ENCODE peak calls at places on chromosomes 7 and 10, in six cellular contexts. U is CD4-positive, alpha-beta T cell; K is PC-3; H is neural progenitor cell; Q is RWPE2; V is left ventricle myocardium inferior. F is an unnamed sample. For H3K27me3, the result is how much of the 10 kb centered on the place peaks cover.

GRCh38 chr7:125675628-125676027 is 746.0 kb upstream of the POT1 start:
- DNase-seq in U (no peak), K (no peak), H (no peak), Q (no peak), V (no peak), F (no peak)

GRCh38 chr10:69064762-69065328 is 23.1 kb upstream of the SRGN start:
- DNase-seq in U (no peak), K (no peak), H (no peak), Q (no peak), V (no peak), F (no peak)

GRCh38 chr10:131776496-131776895 is 124.3 kb upstream of the PPP2R2D start:
- DNase-seq in U (no peak), K (no peak), H (no peak), Q (no peak), V (no peak), F (no peak)

GRCh38 chr10:119348106-119348505 is 140.7 kb downstream of the GRK5 start:
- DNase-seq in U (no peak), K (no peak), H (no peak), Q (no peak), V (no peak), F (no peak)

GRCh38 chr7:8567626-8568025 is 134.2 kb downstream of the NXPH1 start:
- DNase-seq in U (no peak), K (no peak), H (no peak), Q (no peak), V (no peak), F (no peak)

GRCh38 chr10:3470191-3470590 is 297.6 kb upstream of the PITRM1 start:
- DNase-seq in U (no peak), K (no peak), H (no peak), Q (no peak), V (no peak), F (no peak)

GRCh38 chr7:36086571-36086970 is 66.5 kb upstream of the EEPD1 start:
- DNase-seq in U (no peak), K (peak), H (no peak), Q (no peak), V (no peak), F (no peak)

GRCh38 chr10:131817866-131818509 is 82.8 kb upstream of the PPP2R2D start:
- DNase-seq in U (no peak), K (no peak), H (no peak), Q (no peak), V (no peak), F (peak)

GRCh38 chr10:31635415-31636065 is 293.1 kb downstream of the ARHGAP12 start:
- DNase-seq in U (no peak), K (peak), H (no peak), Q (no peak), V (no peak), F (no peak)

GRCh38 chr10:44180321-44181154 is 204.4 kb downstream of the CXCL12 start:
- DNase-seq in U (no peak), K (peak), H (no peak), Q (no peak), V (no peak), F (no peak)

GRCh38 chr10:131852823-131853609 is 47.8 kb upstream of the PPP2R2D start:
- DNase-seq in U (no peak), K (no peak), H (no peak), Q (no peak), V (no peak), F (no peak)

GRCh38 chr7:142614116-142614515 is 135.2 kb upstream of the PRSS1 start:
- DNase-seq in U (no peak), K (peak), H (no peak), Q (no peak), V (no peak), F (no peak)

GRCh38 chr10:83190614-83191013 is 948.7 kb upstream of the GHITM start:
- DNase-seq in U (no peak), K (no peak), H (no peak), Q (no peak), V (no peak), F (no peak)

GRCh38 chr7:94169682-94170081 is 165.5 kb upstream of the BET1 start:
- DNase-seq in U (no peak), K (no peak), H (no peak), Q (no peak), V (no peak), F (no peak)

GRCh38 chr10:44202952-44203351 is 181.9 kb downstream of the CXCL12 start:
- DNase-seq in U (no peak), K (no peak), H (no peak), Q (no peak), V (no peak), F (no peak)

GRCh38 chr7:77665161-77665560 is 31.1 kb upstream of the RSBN1L start:
- DNase-seq in U (no peak), K (no peak), H (no peak), Q (no peak), V (no peak), F (no peak)

GRCh38 chr10:133023216-133023843 is 64.4 kb upstream of the ADGRA1 start:
- DNase-seq in U (no peak), K (no peak), H (no peak), Q (no peak), V (no peak), F (no peak)

GRCh38 chr10:21505711-21506278 is 19.7 kb downstream of the SKIDA1 start:
- DNase-seq in U (no peak), K (no peak), H (peak), Q (no peak), V (no peak), F (no peak)

GRCh38 chr7:130486114-130486962 is 5.5 kb upstream of the MEST start:
- DNase-seq in U (peak), K (peak), H (peak), Q (peak), V (peak), F (no peak)

GRCh38 chr10:97095701-97096300 is 90.0 kb downstream of the SLIT1 start:
- DNase-seq in U (no peak), K (no peak), H (no peak), Q (no peak), V (no peak), F (no peak)

GRCh38 chr7:117675519-117676137 is 195.8 kb downstream of the CFTR start:
- DNase-seq in U (no peak), K (no peak), H (no peak), Q (no peak), V (no peak), F (no peak)

GRCh38 chr7:70704921-70705346 is 427.0 kb upstream of the GALNT17 start:
- DNase-seq in U (no peak), K (no peak), H (no peak), Q (no peak), V (no peak), F (no peak)

GRCh38 chr7:3259711-3260424 is 41.2 kb upstream of the SDK1 start:
- DNase-seq in U (no peak), K (no peak), H (no peak), Q (no peak), V (no peak), F (no peak)

GRCh38 chr10:73628405-73628804 is 12.9 kb downstream of the MYOZ1 start:
- DNase-seq in U (no peak), K (no peak), H (no peak), Q (no peak), V (no peak), F (no peak)

GRCh38 chr7:44184221-44184873 is 4.9 kb downstream of the GCK start:
- DNase-seq in U (no peak), K (peak), H (peak), Q (peak), V (no peak), F (no peak)

GRCh38 chr10:126630225-126630624 is 40.3 kb downstream of the C10orf90 start:
- DNase-seq in U (no peak), K (no peak), H (no peak), Q (no peak), V (no peak), F (no peak)

GRCh38 chr7:18350678-18351077 is 144.9 kb upstream of the HDAC9 start:
- DNase-seq in U (no peak), K (no peak), H (peak), Q (no peak), V (no peak), F (no peak)

GRCh38 chr10:123746927-123747326 is 80.8 kb downstream of the GPR26 start:
- DNase-seq in U (no peak), K (no peak), H (no peak), Q (no peak), V (no peak), F (no peak)

GRCh38 chr10:71359364-71360046 is 37.2 kb upstream of the CDH23 start:
- DNase-seq in U (no peak), K (no peak), H (no peak), Q (no peak), V (no peak), F (no peak)

GRCh38 chr10:26780793-26781601 is 79.8 kb downstream of the ABI1 start:
- DNase-seq in U (no peak), K (peak), H (no peak), Q (peak), V (no peak), F (no peak)

GRCh38 chr7:22962775-22963358 is 51.1 kb downstream of the HYCC1 start:
- DNase-seq in U (no peak), K (no peak), H (no peak), Q (no peak), V (no peak), F (no peak)

GRCh38 chr7:138679793-138680192 is 21.4 kb downstream of the SVOPL start:
- DNase-seq in U (no peak), K (no peak), H (no peak), Q (no peak), V (no peak), F (no peak)

GRCh38 chr10:97768322-97769315 is 3.2 kb downstream of the SFRP5 start:
- DNase-seq in U (no peak), K (no peak), H (no peak), Q (no peak), V (no peak), F (no peak)

GRCh38 chr10:132865851-132866600 is 76.3 kb downstream of the CFAP46 start:
- DNase-seq in U (no peak), K (no peak), H (no peak), Q (peak), V (peak), F (no peak)

GRCh38 chr7:24877790-24878311 is 102.1 kb downstream of the OSBPL3 start:
- DNase-seq in U (no peak), K (no peak), H (no peak), Q (no peak), V (no peak), F (peak)

GRCh38 chr7:142516038-142516501 is 233.2 kb upstream of the PRSS1 start:
- DNase-seq in U (peak), K (peak), H (peak), Q (no peak), V (no peak), F (no peak)

GRCh38 chr10:13139671-13140070 is 21.7 kb upstream of the MCM10 start:
- DNase-seq in U (no peak), K (no peak), H (no peak), Q (no peak), V (no peak), F (no peak)

GRCh38 chr10:24463683-24464426 is 254.9 kb downstream of the KIAA1217 start:
- DNase-seq in U (no peak), K (peak), H (no peak), Q (peak), V (no peak), F (no peak)

GRCh38 chr7:27123021-27123476 is 7.5 kb downstream of the HOXA4 start:
- DNase-seq in U (no peak), K (no peak), H (no peak), Q (peak), V (no peak), F (no peak)
- H3K27me3 ChIP-seq in U (under half), K (under half), H (half or more), Q (under half), V (half or more), F (half or more)

DNA sequence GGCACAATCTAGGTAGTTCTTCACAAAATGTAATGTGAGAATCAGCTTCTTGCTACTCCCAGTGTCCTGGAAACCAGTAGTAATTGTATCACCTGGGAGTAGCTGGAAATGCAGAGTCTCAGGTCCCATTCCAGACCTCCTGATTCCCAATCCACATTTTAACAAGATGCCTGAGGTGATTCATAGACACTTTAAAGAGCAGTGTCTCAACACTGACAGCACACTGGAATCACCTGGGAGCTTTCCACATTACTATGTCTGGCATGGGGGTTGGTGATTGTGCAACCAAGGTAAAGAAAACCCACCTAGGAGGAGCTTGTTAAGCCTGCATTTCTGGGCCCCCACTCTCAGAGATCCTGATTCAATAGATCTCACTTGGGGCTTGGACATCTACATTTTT is 11.1 kb downstream of the DPY19L1 start:
- DNase-seq in U (no peak), K (peak), H (no peak), Q (no peak), V (no peak), F (no peak)
- H3K27ac ChIP-seq in U (no peak), K (peak), H (no peak), Q (no peak), V (no peak), F (no peak)

DNA sequence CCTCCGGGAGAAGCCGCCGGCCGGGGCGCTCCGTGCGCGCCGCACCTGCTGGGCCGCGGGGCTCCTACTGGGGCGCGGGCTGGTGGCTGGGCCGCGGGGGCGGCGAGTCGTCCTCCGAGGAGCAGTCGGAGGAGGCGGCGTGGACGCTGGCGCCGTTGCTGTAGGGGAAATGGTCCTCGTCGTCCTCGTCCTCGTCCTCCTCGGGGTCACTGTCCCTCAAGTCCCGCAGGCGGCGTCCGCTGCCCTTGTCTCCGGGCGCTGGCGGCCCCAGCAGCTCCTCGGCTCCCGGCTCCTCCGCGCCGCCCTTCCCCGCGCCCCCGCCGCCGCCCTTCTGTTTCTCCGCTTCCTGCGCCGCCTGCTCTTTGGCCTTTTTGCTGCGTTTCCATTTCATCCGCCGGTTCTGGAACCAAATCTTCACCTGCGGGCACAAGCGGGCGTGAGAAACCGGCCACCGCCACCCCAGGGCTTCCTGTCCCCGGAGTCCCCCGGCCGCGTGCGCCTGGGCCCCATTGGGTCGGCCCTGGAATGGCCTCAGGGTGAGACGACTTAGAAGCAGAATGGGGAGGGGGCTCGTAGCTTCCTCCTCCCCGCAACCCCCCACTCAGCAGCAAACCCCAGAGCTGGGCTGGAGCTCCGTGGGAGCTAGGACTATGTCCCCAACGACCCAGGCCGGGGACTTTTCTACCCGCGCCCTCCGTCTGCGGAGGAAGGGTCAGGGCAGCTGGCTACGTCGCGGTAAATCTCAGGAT is 4.8 kb downstream of the MNX1 start:
- DNase-seq in U (no peak), K (no peak), H (peak), Q (no peak), V (no peak), F (no peak)
- H3K27me3 ChIP-seq in U (half or more), K (under half), H (half or more), Q (half or more), V (half or more), F (half or more)

DNA sequence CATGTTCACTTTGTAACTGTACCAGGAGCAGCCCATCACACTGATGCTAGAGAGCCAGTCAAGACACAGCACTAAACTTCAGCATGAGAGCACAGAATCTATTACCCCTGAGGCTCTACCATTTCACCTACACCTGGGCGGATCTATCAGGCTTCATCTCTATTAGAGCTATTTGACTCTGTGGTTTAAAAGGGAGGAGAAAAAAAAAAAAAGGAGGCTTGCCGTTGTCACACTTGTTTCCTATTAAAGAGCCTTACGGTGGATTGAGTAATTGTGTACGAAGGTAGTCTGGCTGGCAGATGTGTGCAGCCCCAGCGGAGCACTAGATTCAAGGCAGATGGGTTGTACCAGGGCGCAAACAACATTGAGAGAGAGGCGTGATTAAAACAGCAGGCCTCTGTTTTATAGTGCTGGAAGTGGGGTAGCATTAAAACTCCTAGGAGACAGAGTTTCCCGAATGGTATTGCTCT is 298.0 kb upstream of the SEMA3A start:
- DNase-seq in U (no peak), K (no peak), H (no peak), Q (no peak), V (no peak), F (no peak)
- H3K27ac ChIP-seq in U (no peak), K (no peak), H (no peak), Q (no peak), V (no peak), F (no peak)

GRCh38 chr7:155377071-155377836 is 79.6 kb downstream of the INSIG1 start:
- DNase-seq in U (no peak), K (no peak), H (peak), Q (no peak), V (no peak), F (no peak)

GRCh38 chr7:155380221-155380861 is 77.6 kb upstream of the EN2 start:
- DNase-seq in U (peak), K (peak), H (peak), Q (no peak), V (peak), F (peak)

GRCh38 chr7:155377837-155378579 is 79.9 kb upstream of the EN2 start:
- DNase-seq in U (no peak), K (peak), H (peak), Q (no peak), V (no peak), F (no peak)

GRCh38 chr7:155378580-155378934 is 79.4 kb upstream of the EN2 start:
- DNase-seq in U (no peak), K (no peak), H (no peak), Q (no peak), V (no peak), F (no peak)

GRCh38 chr7:155378959-155379871 is 78.7 kb upstream of the EN2 start:
- DNase-seq in U (no peak), K (no peak), H (no peak), Q (no peak), V (no peak), F (no peak)
- H3K27me3 ChIP-seq in U (half or more), K (half or more), H (half or more), Q (half or more), V (half or more), F (half or more)

GRCh38 chr10:103154464-103155299 is 38.4 kb downstream of the NT5C2 start:
- DNase-seq in U (no peak), K (peak), H (peak), Q (no peak), V (no peak), F (no peak)
- H3K27ac ChIP-seq in U (no peak), K (peak), H (peak), Q (peak), V (peak), F (no peak)

F was measured in dorsolateral prefrontal cortex.